ENCODE peak calls at places on chromosomes 5 and 9, in seven cellular contexts. P is cardiac fibroblast, E is adrenal gland, W is left ventricle myocardium inferior, I is esophagus muscularis mucosa, Z is HFF-Myc, Y is colonic mucosa. S is an unnamed sample.
A peak's percentile ranks its signal among the peaks of the same experiment; 100 is the strongest.

GRCh38 chr5:173296737-173297676 is 31.2 kb downstream of the STC2 start:
- DNase-seq in P (no peak), E (no peak), W (no peak), I (no peak), Z (no peak), Y (no peak), S (no peak)

GRCh38 chr9:111851536-111851935 is 45.1 kb upstream of the UGCG start:
- DNase-seq in P (peak; percentile 61), E (peak; percentile 78), W (no peak), I (no peak), Z (no peak), Y (no peak), S (no peak)

GRCh38 chr5:154237946-154238345 is 47.4 kb downstream of the GALNT10 start:
- DNase-seq in P (no peak), E (no peak), W (no peak), I (peak; percentile 57), Z (no peak), Y (no peak), S (no peak)

GRCh38 chr9:84932915-84933527 is 263.5 kb downstream of the NTRK2 start:
- DNase-seq in P (no peak), E (no peak), W (no peak), I (peak; percentile 89), Z (no peak), Y (no peak), S (peak; percentile 2)

GRCh38 chr5:668299-668995 is 24.7 kb downstream of the TPPP start:
- DNase-seq in P (no peak), E (no peak), W (no peak), I (no peak), Z (no peak), Y (no peak), S (no peak)

GRCh38 chr9:8679405-8679951 is 879.9 kb upstream of the DMAC1 start:
- DNase-seq in P (no peak), E (no peak), W (no peak), I (no peak), Z (no peak), Y (no peak), S (peak; percentile 19)

GRCh38 chr5:69492391-69493234 is at the start of gene OCLN:
- DNase-seq in P (no peak), E (no peak), W (no peak), I (no peak), Z (no peak), Y (peak; percentile 86), S (no peak)

GRCh38 chr9:27475057-27475456 is 49.0 kb upstream of the IFNK start:
- DNase-seq in P (no peak), E (no peak), W (no peak), I (no peak), Z (no peak), Y (no peak), S (no peak)

GRCh38 chr9:115590016-115590415 is 472.1 kb upstream of the TNC start:
- DNase-seq in P (peak; percentile 97), E (peak; percentile 48), W (no peak), I (no peak), Z (peak; percentile 66), Y (no peak), S (peak; percentile 99)

GRCh38 chr5:74392698-74393431 is 247.7 kb downstream of the ENC1 start:
- DNase-seq in P (peak; percentile 69), E (no peak), W (no peak), I (peak; percentile 68), Z (no peak), Y (no peak), S (peak; percentile 18)

GRCh38 chr9:1152171-1152570 is 102.0 kb downstream of the DMRT2 start:
- DNase-seq in P (no peak), E (no peak), W (no peak), I (no peak), Z (no peak), Y (no peak), S (no peak)

GRCh38 chr5:128101676-128102075 is 18.1 kb downstream of the SLC12A2 start:
- DNase-seq in P (no peak), E (no peak), W (no peak), I (no peak), Z (no peak), Y (no peak), S (no peak)

GRCh38 chr5:72584466-72584865 is 77.3 kb upstream of the ZNF366 start:
- DNase-seq in P (peak; percentile 67), E (no peak), W (no peak), I (no peak), Z (no peak), Y (no peak), S (peak; percentile 31)

GRCh38 chr5:97425511-97425910 is 242.5 kb upstream of the RIOK2 start:
- DNase-seq in P (peak; percentile 43), E (no peak), W (no peak), I (no peak), Z (no peak), Y (no peak), S (peak; percentile 14)

GRCh38 chr5:154947778-154948177 is 6.9 kb downstream of the MRPL22 start:
- DNase-seq in P (no peak), E (no peak), W (no peak), I (no peak), Z (no peak), Y (no peak), S (no peak)

DNA sequence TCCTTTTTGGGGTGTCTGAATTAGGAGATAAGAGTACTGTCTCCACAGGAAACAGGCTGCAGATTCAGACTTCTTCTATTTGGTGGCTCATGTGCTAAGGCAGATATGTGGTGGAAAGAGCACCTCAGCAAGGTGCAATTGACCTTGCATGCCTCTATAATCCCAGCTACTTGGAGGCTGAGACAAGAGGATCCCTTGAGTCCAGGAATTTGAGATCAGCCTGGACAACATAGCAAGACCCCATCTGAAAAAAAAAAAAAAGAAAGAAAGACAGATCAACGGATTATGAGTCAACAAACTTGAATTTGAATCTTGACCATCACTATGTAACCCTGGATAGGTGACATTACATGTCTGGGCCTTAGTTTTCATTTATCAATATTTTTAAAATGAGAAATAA is 44.4 kb downstream of the RFK start:
- DNase-seq in P (no peak), E (no peak), W (no peak), I (no peak), Z (no peak), Y (no peak), S (no peak)
- TF ChIP-seq CTCF in P (no peak), E (no peak), W (no peak), I (no peak), Z (no peak), Y (no peak), S (no peak)

DNA sequence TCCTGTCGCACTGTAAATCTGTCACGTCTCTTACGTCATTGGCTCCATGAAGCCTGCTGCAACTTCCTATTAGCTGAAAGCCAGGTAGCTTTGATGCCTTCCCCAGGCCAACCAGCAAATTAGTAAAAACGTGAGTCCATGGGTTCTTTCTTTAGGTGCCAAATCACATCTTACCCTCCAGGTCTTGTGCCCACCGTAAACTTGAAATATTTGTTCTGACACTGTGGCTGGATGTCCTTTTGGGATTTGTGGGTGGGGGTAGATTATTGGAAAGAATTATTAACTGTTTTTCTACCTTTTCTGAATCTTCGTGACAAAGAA is 172.8 kb downstream of the NR3C1 start:
- DNase-seq in P (no peak), E (no peak), W (no peak), I (no peak), Z (no peak), Y (no peak), S (no peak)
- H3K4me3 ChIP-seq in P (no peak overlapping the region), E (no peak overlapping the region), W (no peak overlapping the region), I (no peak overlapping the region), Z (no peak overlapping the region), Y (no peak overlapping the region), S (no peak overlapping the region)

GRCh38 chr9:124857533-124858162 is 4.1 kb downstream of the RPL35 start:
- DNase-seq in P (no peak), E (no peak), W (no peak), I (no peak), Z (no peak), Y (no peak), S (no peak)
- TF ChIP-seq CTCF in P (no peak), E (no peak), W (no peak), I (no peak), Z (no peak), Y (no peak), S (no peak)

DNA sequence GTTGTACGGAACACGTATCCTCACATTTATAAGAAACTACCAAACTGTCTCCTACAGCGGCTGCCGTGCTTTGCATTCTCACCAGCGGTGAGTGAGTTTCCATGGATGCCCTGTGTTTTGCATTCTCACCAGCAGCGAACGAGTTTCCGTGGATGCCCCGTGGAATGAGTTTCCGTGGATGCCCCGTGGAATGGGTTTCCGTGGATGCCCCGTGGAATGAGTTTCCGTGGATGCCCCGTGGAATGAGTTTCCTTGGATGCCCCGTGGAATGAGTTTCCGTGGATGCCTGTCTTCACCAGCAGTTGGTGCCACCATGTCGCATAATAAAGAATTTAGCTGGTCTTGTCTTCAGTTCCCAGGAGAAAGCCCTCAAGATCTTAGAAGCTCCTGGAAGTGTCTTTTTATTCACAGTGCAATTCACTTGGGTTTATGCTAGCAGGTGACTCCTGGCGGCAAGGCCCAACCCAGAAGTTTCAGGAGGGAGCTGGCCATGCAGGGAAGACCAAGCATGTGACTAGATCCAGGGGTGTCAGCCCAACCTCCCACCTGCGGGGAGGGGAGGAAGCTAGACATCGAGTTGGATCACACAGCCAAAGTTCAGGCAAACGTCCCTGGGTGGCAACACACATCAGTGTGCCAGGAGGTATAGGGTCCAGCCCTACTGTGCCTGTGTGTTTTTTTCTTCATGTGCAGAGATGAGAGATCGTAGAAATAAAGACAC is 25.4 kb downstream of the PNPLA7 start:
- DNase-seq in P (no peak), E (no peak), W (no peak), I (no peak), Z (no peak), Y (no peak), S (no peak)
- H3K4me3 ChIP-seq in P (no peak overlapping the region), E (no peak overlapping the region), W (no peak overlapping the region), I (no peak overlapping the region), Z (no peak overlapping the region), Y (no peak overlapping the region), S (no peak overlapping the region)

GRCh38 chr9:10272830-10273229 is 340.0 kb downstream of the PTPRD start:
- DNase-seq in P (no peak), E (no peak), W (no peak), I (no peak), Z (no peak), Y (no peak), S (no peak)

GRCh38 chr9:10274156-10274555 is 338.6 kb downstream of the PTPRD start:
- DNase-seq in P (no peak), E (no peak), W (no peak), I (no peak), Z (no peak), Y (no peak), S (no peak)

GRCh38 chr9:10274983-10275382 is 337.8 kb downstream of the PTPRD start:
- DNase-seq in P (no peak), E (no peak), W (no peak), I (no peak), Z (no peak), Y (no peak), S (peak; percentile 2)
- TF ChIP-seq CTCF in P (no peak), E (no peak), W (no peak), I (no peak), Z (no peak), Y (no peak), S (no peak)

GRCh38 chr9:6567140-6567591 is 78.4 kb downstream of the GLDC start:
- DNase-seq in P (peak; percentile 98), E (peak; percentile 85), W (no peak), I (no peak), Z (peak; percentile 47), Y (no peak), S (peak; percentile 95)
- H3K4me3 ChIP-seq in P (peak overlapping the region; percentile 41), E (no peak overlapping the region), W (no peak overlapping the region), I (no peak overlapping the region), Z (peak overlapping the region; percentile 28), Y (no peak overlapping the region), S (peak overlapping the region; percentile 55)

S was measured in fibroblast of the aortic adventitia.